ENCODE peak calls at places on chromosomes 6 and 20, in four cellular contexts. M is left lung, B is GM12865, C is ascending aorta. E is an unnamed sample.

GRCh38 chr20:25067102-25067987 is 9.4 kb upstream of the ACSS1 start:
- DNase-seq in C (peak; percentile 34), B (no peak), M (peak; percentile 13), E (no peak)

GRCh38 chr6:132228894-132229293 is 172.4 kb downstream of the MOXD1 start:
- DNase-seq in B (no peak), M (no peak), C (no peak), E (no peak)

GRCh38 chr6:72787521-72788031 is 165.7 kb downstream of the KCNQ5 start:
- DNase-seq in C (no peak), M (peak; percentile 51), B (no peak), E (no peak)

GRCh38 chr6:83057705-83058321 is 7.8 kb downstream of the UBE3D start:
- DNase-seq in B (peak; percentile 66), C (no peak), M (no peak), E (peak; percentile 18)

GRCh38 chr6:28683945-28684538 is 158.4 kb downstream of the GPX5 start:
- DNase-seq in B (peak; percentile 51), C (no peak), M (no peak), E (no peak)

GRCh38 chr6:56241106-56241812 is 6.1 kb downstream of the COL21A1 start:
- DNase-seq in M (no peak), C (no peak), B (no peak), E (no peak)

GRCh38 chr6:31004794-31005193 is 5.5 kb upstream of the MUC22 start:
- DNase-seq in C (no peak), M (no peak), B (no peak), E (no peak)

GRCh38 chr6:36590237-36590636 is 3.9 kb upstream of the SRSF3 start:
- DNase-seq in C (no peak), B (no peak), M (no peak), E (no peak)

GRCh38 chr6:12648171-12648570 is 68.4 kb upstream of the PHACTR1 start:
- DNase-seq in B (no peak), C (no peak), M (no peak), E (no peak)

GRCh38 chr6:30211899-30212298 is 1.3 kb downstream of the TRIM26 start:
- DNase-seq in M (no peak), C (no peak), B (no peak), E (no peak)

GRCh38 chr20:11912013-11912663 is 5.6 kb upstream of the BTBD3 start:
- DNase-seq in C (no peak), B (no peak), M (no peak), E (no peak)

GRCh38 chr6:29491574-29491973 is 3.8 kb upstream of the MAS1L start:
- DNase-seq in M (no peak), C (no peak), B (no peak), E (no peak)

GRCh38 chr6:45791600-45792168 is 224.0 kb downstream of the CLIC5 start:
- DNase-seq in C (no peak), B (no peak), M (no peak), E (no peak)

GRCh38 chr6:34459899-34460593 is 5.8 kb upstream of the PACSIN1 start:
- DNase-seq in B (peak; percentile 78), C (no peak), M (no peak), E (no peak)

GRCh38 chr6:63640062-63640461 is 4.5 kb downstream of the PHF3 start:
- DNase-seq in M (no peak), C (no peak), B (no peak), E (no peak)

DNA sequence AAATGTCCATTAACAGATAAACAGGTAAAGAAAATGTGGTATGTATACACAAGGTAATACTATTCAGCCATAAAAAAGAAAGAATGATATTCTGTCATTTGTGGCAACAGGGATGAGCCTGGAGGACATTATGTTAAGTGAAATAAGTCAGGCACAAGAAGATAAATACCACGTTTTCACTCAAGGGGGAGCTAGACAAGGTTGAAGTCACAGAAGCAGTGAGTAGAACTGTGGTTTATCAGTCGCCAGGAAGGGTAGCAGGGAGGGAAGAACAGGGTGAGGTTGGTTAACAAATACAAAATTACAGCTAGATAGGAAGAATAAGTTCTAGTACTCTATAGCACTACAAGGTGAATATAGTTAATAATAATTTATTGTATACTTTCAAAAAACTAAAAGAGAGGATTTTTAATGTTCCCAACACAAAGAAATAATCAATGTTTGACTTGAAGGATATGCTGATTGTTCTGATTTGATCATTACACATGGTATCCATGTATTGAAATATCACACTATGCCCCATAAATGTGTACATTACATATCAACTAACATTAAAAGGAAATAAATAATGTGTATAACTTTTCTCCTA is 21.1 kb downstream of the RTN4IP1 start:
- DNase-seq in B (peak; percentile 81), C (no peak), M (no peak), E (no peak)
- TF ChIP-seq CTCF in B (peak; percentile 66), C (peak; percentile 33), M (no peak), E (peak; percentile 55)

DNA sequence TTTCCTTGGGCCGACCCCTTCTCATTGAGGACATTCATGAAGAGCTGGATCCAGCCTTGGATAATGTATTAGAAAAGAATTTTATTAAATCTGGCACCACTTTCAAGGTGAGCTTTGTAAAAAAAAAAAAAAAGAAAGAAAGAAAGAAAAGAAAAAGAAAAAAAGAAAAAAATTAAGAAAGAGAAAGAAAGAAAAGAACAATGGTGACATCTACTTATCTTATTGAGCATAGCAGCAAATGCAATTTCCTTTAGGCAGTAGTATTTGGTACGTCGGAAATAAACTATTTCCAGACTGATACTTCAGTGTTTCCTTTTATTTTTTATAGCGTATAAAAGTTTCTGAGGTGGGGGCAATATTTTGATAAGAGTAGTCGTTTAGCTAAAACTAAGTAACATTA is 119.0 kb upstream of the GLP1R start:
- DNase-seq in B (no peak), M (no peak), C (no peak), E (no peak)
- TF ChIP-seq CTCF in B (no peak), M (no peak), C (no peak), E (no peak)

DNA sequence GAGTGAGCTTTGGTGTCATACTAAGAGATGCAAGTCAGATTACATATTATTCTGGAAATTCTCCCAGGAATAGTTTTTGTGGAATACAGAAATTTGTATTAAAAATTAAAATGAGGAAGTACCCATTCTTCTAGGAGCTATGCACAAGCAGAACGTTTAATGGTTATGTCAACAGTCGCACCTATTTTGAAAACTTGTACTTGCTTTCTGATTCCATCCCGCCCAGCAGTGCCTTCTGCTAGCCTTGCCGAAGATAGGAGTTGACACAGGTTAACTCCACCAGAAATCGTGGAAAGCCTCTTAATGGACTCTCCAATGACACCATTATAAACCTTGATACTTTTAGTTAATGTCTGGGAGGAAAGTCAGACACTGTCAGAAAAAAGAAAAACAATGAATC is 6.7 kb downstream of the PBOV1 start:
- DNase-seq in M (no peak), B (no peak), C (no peak), E (no peak)
- TF ChIP-seq CTCF in M (no peak), B (no peak), C (no peak), E (no peak)

GRCh38 chr20:63172726-63173125 is 43.2 kb downstream of the YTHDF1 start:
- DNase-seq in B (peak; percentile 32), M (no peak), C (no peak), E (no peak)
- TF ChIP-seq CTCF in B (peak; percentile 17), M (no peak), C (no peak), E (no peak)

GRCh38 chr20:64255361-64256281 is at the start of gene PCMTD2:
- DNase-seq in C (peak; percentile 89), M (peak; percentile 80), B (peak; percentile 94), E (peak; percentile 84)
- TF ChIP-seq CTCF in C (no peak), M (no peak), B (no peak), E (no peak)

GRCh38 chr6:142698751-142699150 is 246.2 kb downstream of the HIVEP2 start:
- DNase-seq in M (no peak), C (no peak), B (no peak), E (no peak)
- TF ChIP-seq CTCF in M (no peak), C (no peak), B (no peak), E (peak; percentile 29)

E was measured in progenitor cell of endocrine pancreas.